ENCODE peak calls at places on chromosome 14, in seven cellular contexts. R is heart left ventricle, U is glutamatergic neuron, I is cardiac muscle cell, L is GM20000, P is A549, X is psoas muscle. Q is an unnamed sample.

GRCh38 chr14:23299558-23299957 is 3.1 kb downstream of the PPP1R3E start:
- DNase-seq in R (no peak), U (no peak), I (peak), L (no peak), P (peak), X (no peak), Q (no peak)

GRCh38 chr14:84527706-84528105 is 1002.2 kb upstream of the FLRT2 start:
- DNase-seq in R (no peak), U (no peak), I (no peak), L (no peak), P (no peak), X (no peak), Q (no peak)

GRCh38 chr14:47674546-47675238 is 713 bp downstream of the MDGA2 start:
- DNase-seq in R (no peak), U (peak), I (no peak), L (no peak), P (no peak), X (peak), Q (peak)

GRCh38 chr14:74048291-74048690 is 29.1 kb downstream of the BBOF1 start:
- DNase-seq in R (no peak), U (no peak), I (no peak), L (no peak), P (peak), X (no peak), Q (no peak)

GRCh38 chr14:104551851-104552737 is 27.5 kb upstream of the C14orf180 start:
- DNase-seq in R (peak), U (peak), I (no peak), L (no peak), P (no peak), X (peak), Q (no peak)

GRCh38 chr14:83006071-83006670 is 1472.5 kb upstream of the SEL1L start:
- DNase-seq in R (no peak), U (no peak), I (no peak), L (no peak), P (no peak), X (no peak), Q (no peak)

GRCh38 chr14:51488569-51489220 is 163.0 kb upstream of the FRMD6 start:
- DNase-seq in R (no peak), U (no peak), I (no peak), L (no peak), P (no peak), X (no peak), Q (no peak)

GRCh38 chr14:77105118-77105517 is 7.1 kb downstream of the CIPC start:
- DNase-seq in R (no peak), U (no peak), I (no peak), L (no peak), P (no peak), X (no peak), Q (no peak)

GRCh38 chr14:64501326-64502171 is 2.1 kb downstream of the ZBTB25 start:
- DNase-seq in R (peak), U (no peak), I (peak), L (no peak), P (no peak), X (peak), Q (peak)

GRCh38 chr14:35669782-35670181 is 135.8 kb downstream of the INSM2 start:
- DNase-seq in R (no peak), U (no peak), I (no peak), L (no peak), P (no peak), X (no peak), Q (no peak)

GRCh38 chr14:86787782-86788181 is 1205.2 kb downstream of the GALC start:
- DNase-seq in R (no peak), U (peak), I (peak), L (no peak), P (no peak), X (no peak), Q (no peak)

GRCh38 chr14:69259531-69260245 is at the start of gene GALNT16:
- DNase-seq in R (peak), U (peak), I (peak), L (peak), P (peak), X (peak), Q (peak)
- TF ChIP-seq CTCF in R (peak), U (peak), I (peak), L (no peak), P (peak), X (peak), Q (peak)

GRCh38 chr14:106318700-106319099 is 792.3 kb downstream of the TMEM121 start:
- DNase-seq in R (no peak), U (no peak), I (no peak), L (peak), P (no peak), X (no peak), Q (no peak)
- TF ChIP-seq CTCF in R (peak), U (no peak), I (no peak), L (peak), P (no peak), X (no peak), Q (no peak)

DNA sequence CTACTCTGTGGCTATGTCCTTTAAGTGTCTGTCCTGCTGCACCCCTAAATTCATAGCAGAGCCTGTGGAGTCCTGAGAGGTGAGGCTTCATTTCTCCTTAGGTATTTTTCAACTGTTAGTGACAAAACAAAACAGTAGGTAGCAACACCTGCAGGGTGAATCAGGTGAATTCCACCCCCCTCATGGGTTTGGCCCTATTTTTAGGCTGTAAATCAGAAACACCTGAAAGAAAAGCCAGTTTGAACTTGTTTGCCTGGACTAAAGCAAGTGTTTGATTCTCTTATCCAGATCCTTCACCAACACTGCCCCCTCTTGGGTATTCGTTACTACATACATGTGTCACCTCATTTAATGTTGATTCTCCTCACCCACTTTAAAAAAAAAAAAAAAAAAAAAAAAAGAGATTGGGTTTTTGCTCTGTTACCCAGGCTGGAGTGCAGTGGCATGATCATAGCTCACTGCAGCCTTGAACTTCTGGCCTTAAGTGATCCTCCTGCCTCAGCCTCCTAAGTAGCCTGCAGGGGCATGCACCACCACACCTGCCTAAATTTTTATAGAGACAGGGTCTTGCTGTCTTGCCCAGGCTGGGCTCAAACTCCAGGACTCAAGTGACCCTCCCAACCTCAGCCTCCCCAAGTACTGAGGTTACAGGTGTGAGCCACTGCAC is 10.3 kb downstream of the TBPL2 start:
- DNase-seq in R (no peak), U (no peak), I (peak), L (peak), P (peak), X (no peak), Q (no peak)
- TF ChIP-seq CTCF in R (peak), U (peak), I (peak), L (peak), P (peak), X (peak), Q (peak)

GRCh38 chr14:92686763-92687427 is 61.5 kb downstream of the LGMN start:
- DNase-seq in R (peak), U (peak), I (peak), L (peak), P (peak), X (peak), Q (peak)

GRCh38 chr14:92687681-92688433 is 60.6 kb downstream of the LGMN start:
- DNase-seq in R (no peak), U (peak), I (peak), L (peak), P (no peak), X (no peak), Q (no peak)

GRCh38 chr14:92688434-92689375 is 59.7 kb downstream of the LGMN start:
- DNase-seq in R (no peak), U (no peak), I (no peak), L (no peak), P (no peak), X (no peak), Q (no peak)

GRCh38 chr14:92692822-92693226 is 55.6 kb downstream of the LGMN start:
- DNase-seq in R (peak), U (no peak), I (peak), L (no peak), P (no peak), X (peak), Q (no peak)

DNA sequence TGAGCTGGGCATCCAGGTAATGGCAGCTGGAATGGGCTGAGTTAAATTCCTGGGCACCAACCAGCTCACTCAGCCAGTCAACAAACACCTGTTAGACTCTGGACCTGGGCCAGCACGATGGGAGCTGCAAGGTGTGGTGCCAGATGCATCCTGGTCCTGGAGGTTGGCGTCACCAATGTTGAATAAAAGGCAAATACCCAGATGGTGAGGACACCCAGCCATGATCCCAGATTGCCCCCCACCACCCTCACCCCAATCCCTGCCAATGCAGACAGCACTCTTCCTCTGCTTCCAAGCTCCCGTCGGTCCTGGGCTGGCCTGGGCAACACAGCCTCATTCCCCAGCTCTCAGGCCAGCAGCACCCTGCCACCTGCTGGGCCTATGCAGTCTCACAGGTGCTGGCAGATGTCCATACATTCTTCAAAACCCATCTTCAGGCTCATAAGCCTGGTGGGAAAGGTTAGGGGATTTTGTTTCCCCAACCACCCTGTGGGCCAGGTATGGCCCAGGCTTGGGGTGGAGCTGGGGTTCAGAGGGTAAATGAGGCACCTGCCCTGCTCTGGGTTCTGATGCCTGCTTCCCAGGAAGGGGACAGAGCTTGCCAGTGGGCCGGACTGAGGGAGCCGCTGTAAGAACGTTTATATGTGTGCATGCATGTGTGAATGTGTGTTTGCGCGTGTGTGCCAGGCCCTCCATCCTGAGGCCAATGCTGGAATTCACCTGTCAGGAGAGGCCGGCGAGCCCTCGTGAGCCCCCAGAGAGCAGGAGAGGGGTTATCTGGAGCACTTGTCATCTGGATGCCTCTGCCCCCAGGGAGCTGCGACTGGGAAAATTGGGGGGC is 58.0 kb downstream of the LGMN start:
- DNase-seq in R (no peak), U (peak), I (peak), L (peak), P (peak), X (no peak), Q (no peak)
- TF ChIP-seq CTCF in R (no peak), U (peak), I (peak), L (peak), P (peak), X (peak), Q (no peak)

DNA sequence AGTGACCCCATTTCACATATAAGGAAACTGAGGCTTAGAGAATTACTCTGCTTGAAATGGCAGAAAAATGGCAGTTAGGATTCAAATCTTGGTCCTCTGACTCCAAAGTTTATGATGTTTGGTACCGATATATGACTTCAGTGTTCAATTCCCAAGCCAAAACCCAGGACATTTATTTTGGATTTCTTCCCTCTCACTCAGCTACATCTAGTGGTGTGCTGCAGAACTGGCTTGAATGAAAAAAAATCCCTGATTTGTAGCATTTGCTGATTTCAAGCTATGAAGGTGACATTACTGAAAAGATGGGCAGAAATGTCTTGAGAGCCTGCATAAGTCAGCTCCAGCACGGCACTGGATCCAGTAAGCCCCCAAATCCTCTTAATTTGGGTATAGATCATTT is 106.4 kb downstream of the EFCAB11 start:
- DNase-seq in R (no peak), U (no peak), I (peak), L (no peak), P (no peak), X (no peak), Q (no peak)
- TF ChIP-seq CTCF in R (no peak), U (no peak), I (peak), L (no peak), P (peak), X (no peak), Q (no peak)

DNA sequence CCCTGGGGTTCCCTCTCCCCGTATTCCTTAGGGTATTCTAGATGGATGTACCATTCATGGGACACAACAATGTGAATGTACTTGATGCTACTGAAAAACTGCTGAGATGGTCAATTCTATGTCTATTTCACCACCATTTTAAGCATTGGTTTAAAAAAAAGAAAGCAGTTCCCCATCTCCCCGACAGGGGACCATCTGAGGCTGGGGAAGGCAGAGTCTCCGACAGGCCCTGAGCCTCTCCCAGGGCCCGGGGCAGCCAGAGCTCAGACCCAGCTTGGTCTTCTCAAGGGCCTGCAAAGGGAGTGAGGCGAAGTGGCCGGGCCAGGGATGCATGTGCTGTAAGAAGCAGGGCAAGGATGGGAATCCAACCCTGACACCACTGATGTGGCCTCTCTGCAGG is 234.2 kb downstream of the BCL11B start:
- DNase-seq in R (no peak), U (no peak), I (no peak), L (no peak), P (no peak), X (no peak), Q (no peak)
- TF ChIP-seq CTCF in R (no peak), U (peak), I (peak), L (no peak), P (no peak), X (no peak), Q (peak)

DNA sequence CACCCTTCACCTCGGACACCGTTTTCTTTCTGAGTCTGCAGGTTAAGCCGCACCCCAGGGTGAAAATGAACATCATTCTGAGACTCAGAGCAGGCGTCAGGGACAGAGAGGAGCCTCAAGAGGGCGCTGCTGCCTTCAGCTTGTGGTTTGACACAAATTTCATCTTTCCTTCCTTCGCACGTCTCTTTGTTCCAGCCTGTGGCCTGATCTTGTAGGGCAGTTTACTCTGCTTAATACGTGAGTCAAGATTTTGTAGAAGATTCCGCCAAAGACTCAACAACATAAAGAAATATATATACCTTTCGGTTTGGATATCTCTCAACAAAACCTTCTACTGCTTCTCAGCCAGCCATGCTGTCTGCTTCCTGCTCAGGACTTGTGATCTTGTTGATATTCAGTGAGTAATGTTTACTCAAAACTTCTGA is 329.3 kb upstream of the OR4E1 start:
- DNase-seq in R (no peak), U (peak), I (no peak), L (no peak), P (no peak), X (peak), Q (no peak)
- TF ChIP-seq CTCF in R (peak), U (peak), I (no peak), L (peak), P (peak), X (no peak), Q (no peak)

DNA sequence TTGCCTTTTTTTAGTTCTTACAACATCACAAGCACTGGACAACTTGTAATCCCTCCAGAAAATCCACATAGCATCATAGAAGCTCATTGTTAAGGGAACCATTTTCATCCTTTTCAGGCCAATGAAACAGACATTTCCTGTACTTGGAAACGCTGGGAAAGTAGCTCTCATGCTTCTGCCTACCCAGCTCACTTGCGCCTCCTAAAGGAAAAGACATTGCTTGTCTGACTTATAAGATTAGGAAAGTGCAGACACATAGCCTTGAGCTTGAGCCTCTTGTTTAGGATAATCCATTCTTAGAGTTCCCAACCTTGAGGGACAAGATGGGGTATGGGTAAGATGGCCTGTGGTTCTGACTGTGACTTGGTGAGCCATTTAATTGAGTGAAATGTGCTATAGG is 589.5 kb downstream of the NOVA1 start:
- DNase-seq in R (no peak), U (no peak), I (peak), L (no peak), P (no peak), X (no peak), Q (no peak)
- TF ChIP-seq CTCF in R (no peak), U (peak), I (no peak), L (no peak), P (no peak), X (no peak), Q (no peak)

DNA sequence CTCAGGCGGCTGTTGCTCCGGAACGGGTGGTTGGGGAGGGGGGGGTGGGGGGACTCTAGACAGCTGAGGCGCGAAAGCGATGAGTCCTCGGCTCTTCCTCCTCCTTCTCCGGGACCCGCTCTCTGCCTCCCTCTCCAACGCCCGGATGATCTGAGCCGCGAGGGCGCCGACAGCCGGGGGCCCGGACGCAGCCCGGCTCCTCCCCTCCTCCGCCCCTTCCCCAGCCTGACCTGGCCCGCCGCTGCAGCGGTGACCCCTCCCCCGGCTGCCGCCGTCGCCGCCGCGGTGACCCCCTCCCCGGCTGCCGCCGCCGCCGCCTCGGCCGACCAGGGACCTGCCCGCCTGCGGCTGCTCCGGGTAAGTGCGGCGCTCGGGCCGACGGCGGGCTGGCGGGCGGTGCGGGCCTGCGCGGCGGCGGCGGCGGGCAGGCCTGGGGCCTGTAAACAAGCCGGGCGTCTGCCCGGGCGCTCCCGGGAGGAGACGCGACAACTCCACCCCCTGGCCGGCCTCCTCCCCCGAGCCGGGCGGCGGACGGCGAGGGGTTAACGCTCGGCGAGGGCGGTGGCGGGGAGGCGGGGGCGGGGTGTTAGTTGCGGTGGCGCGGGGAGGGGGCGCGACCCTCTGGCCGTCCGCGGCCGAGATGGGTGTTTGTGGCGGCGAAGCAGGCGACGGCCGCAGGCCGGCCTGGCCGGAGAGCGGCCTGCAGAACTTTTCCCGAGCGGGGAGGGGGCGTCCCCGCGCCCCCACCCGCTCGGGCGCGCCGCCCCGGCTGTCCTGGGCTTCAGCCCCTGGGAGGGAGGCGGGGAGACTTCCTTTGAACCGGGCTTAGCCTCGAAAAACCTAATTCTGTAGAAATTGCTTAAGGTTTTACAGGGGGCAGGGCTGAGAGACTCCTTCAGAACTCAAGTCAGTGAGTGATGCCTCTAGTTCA is 565 bp downstream of the PPM1A start:
- DNase-seq in R (peak), U (peak), I (peak), L (peak), P (peak), X (peak), Q (peak)
- TF ChIP-seq CTCF in R (no peak), U (no peak), I (no peak), L (no peak), P (no peak), X (no peak), Q (no peak)

Q was measured in mesothelial cell of epicardium.